ENCODE peak calls at places on chromosome 4, in four cellular contexts. One of them, this sample, is unnamed.

GRCh38 chr4:99635601-99636000 is 22.0 kb downstream of the C4orf54 start:
- DNase-seq in suprapubic skin: no peak
- DNase-seq in choroid plexus epithelial cell: no peak
- DNase-seq in spleen: no peak
- DNase-seq in this sample: no peak

GRCh38 chr4:31375936-31376335 is 655.8 kb downstream of the PCDH7 start:
- DNase-seq in suprapubic skin: no peak
- DNase-seq in choroid plexus epithelial cell: no peak
- DNase-seq in spleen: no peak
- DNase-seq in this sample: no peak

GRCh38 chr4:23153076-23153475 is 460.3 kb downstream of the GBA3 start:
- DNase-seq in suprapubic skin: no peak
- DNase-seq in choroid plexus epithelial cell: no peak
- DNase-seq in spleen: no peak
- DNase-seq in this sample: no peak

GRCh38 chr4:8596891-8597290 is 4.3 kb downstream of the CPZ start:
- DNase-seq in suprapubic skin: no peak
- DNase-seq in choroid plexus epithelial cell: no peak
- DNase-seq in spleen: no peak
- DNase-seq in this sample: no peak

GRCh38 chr4:105415281-105415744 is 58.5 kb downstream of the PPA2 start:
- DNase-seq in suprapubic skin: peak
- DNase-seq in choroid plexus epithelial cell: no peak
- DNase-seq in spleen: peak
- DNase-seq in this sample: no peak

GRCh38 chr4:8414377-8414776 is 26.1 kb downstream of the ACOX3 start:
- DNase-seq in suprapubic skin: no peak
- DNase-seq in choroid plexus epithelial cell: no peak
- DNase-seq in spleen: no peak
- DNase-seq in this sample: no peak

GRCh38 chr4:53916431-53916889 is 147.9 kb downstream of the CHIC2 start:
- DNase-seq in suprapubic skin: no peak
- DNase-seq in choroid plexus epithelial cell: peak
- DNase-seq in spleen: no peak
- DNase-seq in this sample: no peak

GRCh38 chr4:9592010-9592409 is 147.8 kb downstream of the DEFB131A start:
- DNase-seq in suprapubic skin: no peak
- DNase-seq in choroid plexus epithelial cell: no peak
- DNase-seq in spleen: no peak
- DNase-seq in this sample: no peak

GRCh38 chr4:95729596-95729995 is 110.3 kb upstream of the PDHA2 start:
- DNase-seq in suprapubic skin: no peak
- DNase-seq in choroid plexus epithelial cell: peak
- DNase-seq in spleen: no peak
- DNase-seq in this sample: no peak

GRCh38 chr4:83413676-83414075 is 41.9 kb downstream of the HELQ start:
- DNase-seq in suprapubic skin: no peak
- DNase-seq in choroid plexus epithelial cell: peak
- DNase-seq in spleen: no peak
- DNase-seq in this sample: no peak

GRCh38 chr4:171186700-171187099 is 626.5 kb upstream of the GALNTL6 start:
- DNase-seq in suprapubic skin: no peak
- DNase-seq in choroid plexus epithelial cell: no peak
- DNase-seq in spleen: no peak
- DNase-seq in this sample: no peak

GRCh38 chr4:90226734-90227133 is 99.5 kb downstream of the CCSER1 start:
- DNase-seq in suprapubic skin: no peak
- DNase-seq in choroid plexus epithelial cell: peak
- DNase-seq in spleen: no peak
- DNase-seq in this sample: no peak

GRCh38 chr4:113540859-113541258 is 220.7 kb downstream of the CAMK2D start:
- DNase-seq in suprapubic skin: no peak
- DNase-seq in choroid plexus epithelial cell: peak
- DNase-seq in spleen: no peak
- DNase-seq in this sample: no peak

GRCh38 chr4:140743194-140743931 is 12.8 kb downstream of the TBC1D9 start:
- DNase-seq in suprapubic skin: no peak
- DNase-seq in choroid plexus epithelial cell: peak
- DNase-seq in spleen: no peak
- DNase-seq in this sample: no peak

GRCh38 chr4:70743728-70744127 is 22.0 kb downstream of the RUFY3 start:
- DNase-seq in suprapubic skin: no peak
- DNase-seq in choroid plexus epithelial cell: peak
- DNase-seq in spleen: no peak
- DNase-seq in this sample: no peak

GRCh38 chr4:21469438-21470032 is 479.0 kb downstream of the KCNIP4 start:
- DNase-seq in suprapubic skin: no peak
- DNase-seq in choroid plexus epithelial cell: peak
- DNase-seq in spleen: no peak
- DNase-seq in this sample: no peak

GRCh38 chr4:123488916-123489315 is 92.3 kb downstream of the SPRY1 start:
- DNase-seq in suprapubic skin: no peak
- DNase-seq in choroid plexus epithelial cell: peak
- DNase-seq in spleen: no peak
- DNase-seq in this sample: no peak

GRCh38 chr4:9771069-9771468 is 10.4 kb upstream of the DRD5 start:
- DNase-seq in suprapubic skin: no peak
- DNase-seq in choroid plexus epithelial cell: no peak
- DNase-seq in spleen: no peak
- DNase-seq in this sample: no peak

GRCh38 chr4:45477311-45477733 is 646.5 kb downstream of the GABRG1 start:
- DNase-seq in suprapubic skin: no peak
- DNase-seq in choroid plexus epithelial cell: no peak
- DNase-seq in spleen: peak
- DNase-seq in this sample: no peak

GRCh38 chr4:83316459-83317170 is 18.0 kb downstream of the HPSE start:
- DNase-seq in suprapubic skin: no peak
- DNase-seq in choroid plexus epithelial cell: no peak
- DNase-seq in spleen: peak
- DNase-seq in this sample: no peak

GRCh38 chr4:156638925-156639605 is 332.5 kb downstream of the PDGFC start:
- DNase-seq in suprapubic skin: no peak
- DNase-seq in choroid plexus epithelial cell: peak
- DNase-seq in spleen: no peak
- DNase-seq in this sample: no peak

GRCh38 chr4:6674500-6675149 is 19.1 kb upstream of the S100P start:
- DNase-seq in suprapubic skin: peak
- DNase-seq in choroid plexus epithelial cell: peak
- DNase-seq in spleen: no peak
- DNase-seq in this sample: no peak

GRCh38 chr4:149884046-149884445 is 68.4 kb upstream of the IQCM start:
- DNase-seq in suprapubic skin: no peak
- DNase-seq in choroid plexus epithelial cell: no peak
- DNase-seq in spleen: no peak
- DNase-seq in this sample: no peak

GRCh38 chr4:149884529-149885206 is 69.0 kb upstream of the IQCM start:
- DNase-seq in suprapubic skin: no peak
- DNase-seq in choroid plexus epithelial cell: no peak
- DNase-seq in spleen: no peak
- DNase-seq in this sample: no peak

GRCh38 chr4:149887091-149887490 is 71.4 kb upstream of the IQCM start:
- DNase-seq in suprapubic skin: no peak
- DNase-seq in choroid plexus epithelial cell: no peak
- DNase-seq in spleen: no peak
- DNase-seq in this sample: no peak

GRCh38 chr4:149885896-149886295 is 70.3 kb upstream of the IQCM start:
- DNase-seq in suprapubic skin: no peak
- DNase-seq in choroid plexus epithelial cell: peak
- DNase-seq in spleen: no peak
- DNase-seq in this sample: no peak

GRCh38 chr4:149881744-149882143 is 66.1 kb upstream of the IQCM start:
- DNase-seq in suprapubic skin: no peak
- DNase-seq in choroid plexus epithelial cell: no peak
- DNase-seq in spleen: no peak
- DNase-seq in this sample: no peak
- H3K4me3 ChIP-seq in suprapubic skin: no peak
- H3K4me3 ChIP-seq in choroid plexus epithelial cell: no peak
- H3K4me3 ChIP-seq in spleen: no peak
- H3K4me3 ChIP-seq in this sample: no peak

GRCh38 chr4:41994461-41994860 is 4.1 kb downstream of the SLC30A9 start:
- DNase-seq in suprapubic skin: no peak
- DNase-seq in choroid plexus epithelial cell: no peak
- DNase-seq in spleen: no peak
- DNase-seq in this sample: no peak

GRCh38 chr4:41991916-41992767 is 1.8 kb downstream of the SLC30A9 start:
- DNase-seq in suprapubic skin: no peak
- DNase-seq in choroid plexus epithelial cell: no peak
- DNase-seq in spleen: no peak
- DNase-seq in this sample: no peak

GRCh38 chr4:41990029-41990382 is 324 bp upstream of the SLC30A9 start:
- DNase-seq in suprapubic skin: no peak
- DNase-seq in choroid plexus epithelial cell: peak
- DNase-seq in spleen: no peak
- DNase-seq in this sample: no peak

GRCh38 chr4:41992967-41993857 is 2.9 kb downstream of the SLC30A9 start:
- DNase-seq in suprapubic skin: no peak
- DNase-seq in choroid plexus epithelial cell: no peak
- DNase-seq in spleen: no peak
- DNase-seq in this sample: no peak

GRCh38 chr4:41990383-41991111 is at the start of gene SLC30A9:
- DNase-seq in suprapubic skin: peak
- DNase-seq in choroid plexus epithelial cell: peak
- DNase-seq in spleen: peak
- DNase-seq in this sample: peak
- TF ChIP-seq CTCF in suprapubic skin: peak
- TF ChIP-seq CTCF in choroid plexus epithelial cell: peak
- TF ChIP-seq CTCF in spleen: peak
- TF ChIP-seq CTCF in this sample: peak

GRCh38 chr4:112297495-112297894 is 326 bp downstream of the ALPK1 start:
- DNase-seq in suprapubic skin: no peak
- DNase-seq in choroid plexus epithelial cell: no peak
- DNase-seq in spleen: no peak
- DNase-seq in this sample: no peak

GRCh38 chr4:112302320-112303274 is 5.4 kb downstream of the ALPK1 start:
- DNase-seq in suprapubic skin: no peak
- DNase-seq in choroid plexus epithelial cell: no peak
- DNase-seq in spleen: no peak
- DNase-seq in this sample: no peak

DNA sequence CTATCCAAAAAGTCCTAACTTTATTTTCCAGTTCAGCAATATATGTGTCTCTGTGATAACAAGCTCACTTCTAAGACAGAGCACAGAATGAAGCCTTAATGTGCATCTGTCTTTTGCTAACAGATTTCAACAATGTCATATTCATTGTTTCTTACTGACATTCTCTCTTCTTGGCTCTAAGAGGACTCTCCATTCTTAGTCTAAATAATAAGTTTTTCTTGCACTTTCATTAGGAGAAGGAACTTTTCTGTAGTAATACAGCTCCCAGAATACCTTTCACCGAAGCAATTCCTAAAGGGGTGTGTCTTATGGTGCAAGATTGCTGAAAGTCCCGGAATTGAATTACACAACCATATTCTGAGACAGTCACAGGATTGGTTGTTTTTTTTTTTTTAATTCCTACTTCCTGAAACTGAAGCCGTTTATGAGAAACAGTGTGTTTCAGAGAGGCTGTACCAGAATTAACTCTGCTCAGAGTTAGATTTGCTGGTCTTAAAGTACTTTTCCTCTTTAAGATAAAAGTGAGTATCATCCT is at the start of gene ALPK1:
- DNase-seq in suprapubic skin: no peak
- DNase-seq in choroid plexus epithelial cell: peak
- DNase-seq in spleen: no peak
- DNase-seq in this sample: no peak
- H3K4me3 ChIP-seq in suprapubic skin: peak
- H3K4me3 ChIP-seq in choroid plexus epithelial cell: peak
- H3K4me3 ChIP-seq in spleen: peak
- H3K4me3 ChIP-seq in this sample: peak

DNA sequence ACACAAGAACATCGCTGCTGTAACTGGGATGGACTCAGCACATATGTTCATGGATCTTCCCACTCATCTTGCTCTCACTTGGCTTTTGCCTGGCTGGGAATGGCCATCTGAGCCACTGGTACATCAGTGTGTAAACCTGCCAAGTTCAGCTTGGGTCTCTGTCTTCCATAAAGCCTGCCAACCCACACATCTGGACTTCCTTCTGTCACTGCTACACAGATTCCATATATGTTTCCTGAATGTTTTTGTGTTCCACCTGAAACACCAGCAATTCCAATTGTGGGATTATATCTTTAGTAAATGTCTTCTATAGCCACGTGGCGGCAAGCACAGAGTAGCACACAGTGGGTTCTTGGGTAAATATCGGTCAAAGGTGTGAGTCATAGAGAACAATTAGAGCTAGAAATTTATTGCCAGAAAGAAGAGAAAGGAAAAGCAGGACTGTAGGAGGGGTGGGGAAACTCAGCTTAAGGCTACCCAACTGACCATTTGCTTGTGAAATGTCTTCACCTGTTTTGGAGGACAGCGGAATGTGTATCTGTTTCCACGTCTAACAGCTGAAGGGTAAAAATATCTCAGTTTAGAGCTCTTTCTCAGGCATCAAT is 125.9 kb downstream of the MFAP3L start:
- DNase-seq in suprapubic skin: no peak
- DNase-seq in choroid plexus epithelial cell: no peak
- DNase-seq in spleen: no peak
- DNase-seq in this sample: no peak
- TF ChIP-seq CTCF in suprapubic skin: no peak
- TF ChIP-seq CTCF in choroid plexus epithelial cell: no peak
- TF ChIP-seq CTCF in spleen: no peak
- TF ChIP-seq CTCF in this sample: no peak

GRCh38 chr4:25310066-25310824 is 2.3 kb upstream of the ZCCHC4 start:
- DNase-seq in suprapubic skin: no peak
- DNase-seq in choroid plexus epithelial cell: no peak
- DNase-seq in spleen: no peak
- DNase-seq in this sample: no peak
- H3K4me3 ChIP-seq in suprapubic skin: no peak
- H3K4me3 ChIP-seq in choroid plexus epithelial cell: no peak
- H3K4me3 ChIP-seq in spleen: no peak
- H3K4me3 ChIP-seq in this sample: no peak

DNA sequence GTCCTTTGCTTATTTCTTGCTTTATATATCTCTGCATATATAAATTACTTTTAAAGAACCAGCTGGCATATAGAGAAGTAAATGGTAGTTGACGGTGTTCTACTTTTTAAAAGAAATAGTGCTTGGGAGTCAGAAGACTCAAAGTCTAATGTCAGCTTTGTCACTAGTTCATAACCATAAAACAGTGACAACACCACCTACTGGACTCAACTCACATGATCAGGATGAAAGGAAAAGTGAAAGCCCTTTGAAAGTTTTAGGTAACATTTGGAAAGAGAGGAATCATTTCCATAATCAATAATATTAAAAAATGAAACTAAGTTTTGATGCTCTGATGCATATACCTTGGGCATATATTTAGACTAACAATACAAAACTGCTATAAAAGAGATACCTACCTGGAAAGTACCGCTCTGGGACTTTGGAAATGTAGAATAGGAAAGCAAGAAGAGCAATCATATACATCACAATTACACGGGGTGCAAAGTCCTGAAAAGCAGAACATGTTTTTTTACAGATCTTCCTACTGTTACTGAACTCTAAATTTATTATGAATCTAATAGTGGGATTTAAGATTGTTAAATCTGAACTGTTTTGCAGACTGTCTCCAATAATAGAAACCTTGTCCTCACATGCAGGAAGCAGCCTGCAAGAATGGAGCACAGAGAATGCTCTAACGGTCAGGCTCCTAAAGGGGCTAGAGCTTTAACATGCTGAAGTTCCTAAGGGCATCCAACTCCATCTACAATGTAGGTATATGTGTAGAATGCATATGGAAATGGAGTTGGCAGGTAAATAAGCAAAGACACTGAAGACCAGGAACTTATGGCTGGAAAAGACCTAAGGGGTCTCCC is 15.6 kb downstream of the PAQR3 start:
- DNase-seq in suprapubic skin: no peak
- DNase-seq in choroid plexus epithelial cell: peak
- DNase-seq in spleen: no peak
- DNase-seq in this sample: no peak
- TF ChIP-seq CTCF in suprapubic skin: no peak
- TF ChIP-seq CTCF in choroid plexus epithelial cell: peak
- TF ChIP-seq CTCF in spleen: no peak
- TF ChIP-seq CTCF in this sample: no peak

This sample was measured in sigmoid colon.